ENCODE peak calls at places on chromosomes 3 and 15, in seven cellular contexts. U, Z, O, V, F, C and N are unnamed samples.

GRCh38 chr3:190671658-190672057 is 157.8 kb downstream of the IL1RAP start:
- DNase-seq in U (no peak), Z (no peak), O (no peak), V (no peak), F (no peak), C (no peak), N (no peak)

GRCh38 chr3:188164248-188164687 is 10.3 kb downstream of the LPP start:
- DNase-seq in U (no peak), Z (no peak), O (peak), V (no peak), F (peak), C (peak), N (no peak)

GRCh38 chr3:98733055-98733777 is 29.9 kb upstream of the ST3GAL6 start:
- DNase-seq in U (peak), Z (peak), O (peak), V (no peak), F (peak), C (peak), N (peak)

GRCh38 chr3:43071313-43071893 is 34.5 kb downstream of the POMGNT2 start:
- DNase-seq in U (no peak), Z (peak), O (no peak), V (no peak), F (no peak), C (no peak), N (no peak)

GRCh38 chr3:189237516-189237915 is 65.7 kb downstream of the TPRG1 start:
- DNase-seq in U (no peak), Z (no peak), O (no peak), V (no peak), F (no peak), C (no peak), N (no peak)

GRCh38 chr15:23069496-23070166 is 30.3 kb upstream of the TUBGCP5 start:
- DNase-seq in U (no peak), Z (peak), O (no peak), V (no peak), F (no peak), C (no peak), N (no peak)

GRCh38 chr3:138062626-138063025 is 52.7 kb downstream of the CLDN18 start:
- DNase-seq in U (no peak), Z (no peak), O (no peak), V (no peak), F (no peak), C (no peak), N (no peak)

GRCh38 chr3:34155666-34156065 is 357.2 kb downstream of the PDCD6IP start:
- DNase-seq in U (no peak), Z (no peak), O (no peak), V (no peak), F (no peak), C (no peak), N (no peak)

GRCh38 chr15:66027268-66027806 is 158.0 kb downstream of the RAB11A start:
- DNase-seq in U (no peak), Z (no peak), O (no peak), V (no peak), F (peak), C (no peak), N (no peak)

GRCh38 chr3:58660998-58661397 is 5.6 kb downstream of the FAM3D start:
- DNase-seq in U (no peak), Z (no peak), O (no peak), V (no peak), F (no peak), C (no peak), N (no peak)

GRCh38 chr3:152193673-152194267 is 75.0 kb upstream of the MBNL1 start:
- DNase-seq in U (no peak), Z (no peak), O (no peak), V (peak), F (no peak), C (no peak), N (no peak)

GRCh38 chr15:75024102-75024636 is 779 bp downstream of the PPCDC start:
- DNase-seq in U (no peak), Z (peak), O (no peak), V (no peak), F (no peak), C (peak), N (no peak)

GRCh38 chr3:56323986-56324420 is 144.3 kb downstream of the ERC2 start:
- DNase-seq in U (no peak), Z (peak), O (no peak), V (no peak), F (no peak), C (no peak), N (no peak)

GRCh38 chr15:55164284-55164683 is 32.5 kb downstream of the RSL24D1 start:
- DNase-seq in U (no peak), Z (no peak), O (no peak), V (no peak), F (no peak), C (peak), N (no peak)

GRCh38 chr3:184679056-184679502 is 32.8 kb downstream of the MAGEF1 start:
- DNase-seq in U (peak), Z (peak), O (no peak), V (no peak), F (no peak), C (no peak), N (no peak)

GRCh38 chr15:31228980-31229826 is 97.4 kb upstream of the KLF13 start:
- DNase-seq in U (no peak), Z (peak), O (peak), V (no peak), F (peak), C (peak), N (no peak)

GRCh38 chr3:127488740-127489139 is 101.8 kb downstream of the TPRA1 start:
- DNase-seq in U (no peak), Z (no peak), O (no peak), V (no peak), F (no peak), C (no peak), N (no peak)

GRCh38 chr15:60004019-60004845 is at the start of gene FOXB1:
- DNase-seq in U (no peak), Z (peak), O (no peak), V (no peak), F (no peak), C (peak), N (no peak)

GRCh38 chr3:14336414-14337285 is 65.8 kb upstream of the SLC6A6 start:
- DNase-seq in U (no peak), Z (no peak), O (peak), V (no peak), F (peak), C (peak), N (no peak)

GRCh38 chr15:27701956-27702355 is 397.2 kb downstream of the OCA2 start:
- DNase-seq in U (no peak), Z (no peak), O (no peak), V (no peak), F (no peak), C (no peak), N (no peak)

GRCh38 chr15:86333819-86334218 is 254.1 kb downstream of the AGBL1 start:
- DNase-seq in U (no peak), Z (no peak), O (no peak), V (no peak), F (no peak), C (no peak), N (no peak)

GRCh38 chr15:77504310-77504709 is 83.6 kb downstream of the HMG20A start:
- DNase-seq in U (no peak), Z (peak), O (no peak), V (no peak), F (peak), C (peak), N (no peak)

GRCh38 chr3:64145438-64145837 is 79.8 kb downstream of the PRICKLE2 start:
- DNase-seq in U (no peak), Z (no peak), O (no peak), V (no peak), F (no peak), C (no peak), N (no peak)

GRCh38 chr3:158360756-158361448 is 210.1 kb upstream of the MLF1 start:
- DNase-seq in U (no peak), Z (no peak), O (no peak), V (no peak), F (no peak), C (no peak), N (no peak)

GRCh38 chr15:67000896-67001295 is 64.5 kb upstream of the SMAD3 start:
- DNase-seq in U (no peak), Z (no peak), O (no peak), V (no peak), F (no peak), C (no peak), N (no peak)

DNA sequence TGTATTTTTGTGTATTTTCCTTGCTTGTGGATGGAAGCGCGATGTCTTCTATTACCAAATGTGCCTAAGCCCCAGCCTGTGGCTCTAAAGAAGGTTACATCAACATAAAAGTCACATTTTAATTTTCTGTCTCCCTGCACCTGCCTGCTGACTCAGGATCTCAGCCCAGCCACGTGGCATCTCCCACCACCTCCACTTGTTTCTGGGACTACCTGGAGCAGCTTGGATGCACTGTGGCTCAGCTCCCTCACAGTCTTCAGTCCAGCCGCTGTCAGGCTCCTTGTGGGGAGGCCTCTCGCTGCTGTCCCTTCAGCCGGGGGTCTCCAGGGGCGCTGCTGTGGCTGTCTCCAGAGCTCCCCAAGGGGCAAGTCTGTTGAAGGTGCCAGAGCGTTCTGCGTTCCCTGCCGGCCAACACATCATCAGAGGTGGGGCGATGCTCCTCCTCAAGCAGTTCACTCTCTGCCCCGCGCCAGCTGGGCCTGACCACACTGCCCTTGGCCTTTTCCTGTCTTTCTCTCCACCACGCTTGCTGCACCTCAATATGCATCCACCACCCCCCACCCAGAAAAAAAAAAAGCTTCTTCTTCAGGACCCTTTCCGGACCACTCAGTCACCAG is 47.7 kb upstream of the BDH1 start:
- DNase-seq in U (no peak), Z (no peak), O (no peak), V (no peak), F (no peak), C (no peak), N (no peak)
- H3K27ac ChIP-seq in U (no peak), Z (no peak), O (no peak), V (no peak), F (no peak), C (no peak), N (no peak)

GRCh38 chr15:68289621-68290352 is 12.2 kb downstream of the FEM1B start:
- DNase-seq in U (no peak), Z (no peak), O (no peak), V (no peak), F (no peak), C (no peak), N (no peak)

GRCh38 chr15:68290715-68291114 is 13.2 kb downstream of the FEM1B start:
- DNase-seq in U (no peak), Z (no peak), O (no peak), V (no peak), F (no peak), C (no peak), N (no peak)

GRCh38 chr15:68292157-68292781 is 14.7 kb downstream of the FEM1B start:
- DNase-seq in U (no peak), Z (no peak), O (no peak), V (no peak), F (no peak), C (no peak), N (no peak)

GRCh38 chr15:68286256-68286655 is 8.7 kb downstream of the FEM1B start:
- DNase-seq in U (no peak), Z (no peak), O (no peak), V (no peak), F (no peak), C (no peak), N (no peak)

DNA sequence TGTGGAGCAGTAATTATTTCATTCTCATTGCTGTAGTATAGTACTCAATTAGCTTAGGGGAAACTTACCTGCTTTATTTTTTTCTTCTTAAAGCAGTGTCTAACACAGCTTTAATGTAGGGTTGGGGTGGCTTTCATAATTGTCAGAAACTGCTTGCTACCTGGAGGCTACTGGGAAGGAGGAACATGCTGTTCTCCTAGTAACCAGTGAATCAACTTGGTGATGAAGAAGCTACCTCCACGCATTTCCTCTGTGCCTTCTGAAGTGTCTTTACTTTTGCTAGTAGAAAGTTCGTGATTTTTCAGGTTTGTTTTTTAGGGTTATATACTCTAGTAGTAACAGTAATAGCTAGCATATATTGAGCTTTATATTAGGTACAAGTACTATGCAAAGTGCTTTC is 11.5 kb downstream of the FEM1B start:
- DNase-seq in U (no peak), Z (no peak), O (no peak), V (no peak), F (no peak), C (no peak), N (no peak)
- H3K27ac ChIP-seq in U (peak), Z (no peak), O (peak), V (no peak), F (no peak), C (no peak), N (no peak)

GRCh38 chr3:139533781-139534443 is 5.6 kb downstream of the RBP1 start:
- DNase-seq in U (peak), Z (no peak), O (peak), V (no peak), F (no peak), C (peak), N (peak)
- H3K27ac ChIP-seq in U (peak), Z (no peak), O (peak), V (no peak), F (peak), C (peak), N (peak)

GRCh38 chr3:176848431-176849214 is 348.7 kb downstream of the TBL1XR1 start:
- DNase-seq in U (no peak), Z (no peak), O (no peak), V (no peak), F (no peak), C (no peak), N (no peak)
- H3K27ac ChIP-seq in U (no peak), Z (no peak), O (no peak), V (no peak), F (no peak), C (no peak), N (peak)

DNA sequence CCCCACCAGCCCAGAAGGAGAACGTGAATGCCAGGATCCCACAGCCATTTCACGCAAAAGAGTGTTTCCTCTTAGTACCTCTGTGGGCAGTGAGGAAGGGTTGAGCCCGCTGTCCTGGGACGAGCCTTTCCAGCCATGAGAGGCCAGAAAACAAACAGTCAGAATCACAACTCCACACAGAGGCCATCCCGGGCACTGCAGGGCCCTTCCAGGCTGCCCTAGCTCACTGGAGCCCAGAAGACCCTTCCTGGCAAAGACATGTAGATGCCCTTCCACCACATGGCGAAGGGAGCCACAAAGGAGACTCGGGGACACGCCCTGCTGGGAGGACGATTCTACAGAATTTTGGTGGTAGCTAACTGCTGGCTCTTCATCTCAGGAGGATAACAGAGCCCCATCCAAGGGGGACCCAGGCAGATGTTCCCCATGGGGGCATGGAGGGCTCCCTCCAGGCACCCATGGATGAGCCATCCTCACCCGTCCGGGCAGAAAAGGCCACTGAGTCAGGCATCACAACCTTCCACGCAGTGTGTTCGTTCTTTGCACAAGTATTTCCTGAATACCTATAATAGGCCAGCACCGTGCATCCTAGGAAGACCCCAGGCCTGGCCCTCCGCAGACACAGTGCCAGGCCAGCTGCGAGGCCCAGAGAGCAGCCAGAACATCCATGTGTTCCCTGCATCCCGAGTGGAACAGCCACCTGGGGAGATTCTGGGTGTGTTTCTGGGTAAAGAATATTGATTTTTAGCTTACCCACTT is 47.2 kb downstream of the SLC12A8 start:
- DNase-seq in U (peak), Z (peak), O (peak), V (no peak), F (no peak), C (peak), N (no peak)
- H3K27ac ChIP-seq in U (no peak), Z (no peak), O (no peak), V (no peak), F (peak), C (no peak), N (no peak)

GRCh38 chr3:32083901-32084300 is 22.5 kb upstream of the GPD1L start:
- DNase-seq in U (no peak), Z (no peak), O (no peak), V (no peak), F (no peak), C (no peak), N (no peak)

GRCh38 chr3:32078085-32078634 is 28.3 kb upstream of the GPD1L start:
- DNase-seq in U (no peak), Z (no peak), O (no peak), V (no peak), F (no peak), C (no peak), N (no peak)

GRCh38 chr3:32078864-32079263 is 27.6 kb upstream of the GPD1L start:
- DNase-seq in U (no peak), Z (no peak), O (no peak), V (no peak), F (no peak), C (no peak), N (no peak)

GRCh38 chr3:32084870-32085269 is 21.6 kb upstream of the GPD1L start:
- DNase-seq in U (no peak), Z (no peak), O (no peak), V (no peak), F (no peak), C (no peak), N (no peak)

DNA sequence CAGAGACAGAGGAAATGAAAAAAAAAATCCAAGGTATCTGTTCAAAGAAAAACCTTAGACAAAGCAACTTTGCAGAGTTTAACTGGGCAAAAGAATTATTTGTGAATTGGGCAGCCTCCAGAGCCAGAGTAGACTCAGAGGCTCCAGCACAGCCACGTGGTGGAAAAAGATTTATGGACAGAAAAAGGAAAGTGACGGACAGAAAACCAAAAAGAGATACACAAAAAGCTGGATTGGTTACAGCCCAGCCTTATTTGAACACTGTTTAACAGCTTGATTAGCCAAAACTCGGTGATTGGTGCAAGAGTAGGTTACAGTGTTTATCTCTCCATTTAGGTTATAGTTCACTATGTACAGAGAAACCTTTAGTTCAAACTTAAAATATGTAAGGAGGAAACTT is 23.7 kb upstream of the GPD1L start:
- DNase-seq in U (no peak), Z (no peak), O (no peak), V (no peak), F (no peak), C (peak), N (no peak)
- H3K27ac ChIP-seq in U (no peak), Z (no peak), O (no peak), V (no peak), F (peak), C (no peak), N (no peak)

GRCh38 chr3:193980905-193981304 is 155.0 kb upstream of the HES1 start:
- DNase-seq in U (no peak), Z (no peak), O (no peak), V (no peak), F (no peak), C (no peak), N (no peak)
- H3K27ac ChIP-seq in U (no peak), Z (no peak), O (no peak), V (no peak), F (no peak), C (no peak), N (no peak)

DNA sequence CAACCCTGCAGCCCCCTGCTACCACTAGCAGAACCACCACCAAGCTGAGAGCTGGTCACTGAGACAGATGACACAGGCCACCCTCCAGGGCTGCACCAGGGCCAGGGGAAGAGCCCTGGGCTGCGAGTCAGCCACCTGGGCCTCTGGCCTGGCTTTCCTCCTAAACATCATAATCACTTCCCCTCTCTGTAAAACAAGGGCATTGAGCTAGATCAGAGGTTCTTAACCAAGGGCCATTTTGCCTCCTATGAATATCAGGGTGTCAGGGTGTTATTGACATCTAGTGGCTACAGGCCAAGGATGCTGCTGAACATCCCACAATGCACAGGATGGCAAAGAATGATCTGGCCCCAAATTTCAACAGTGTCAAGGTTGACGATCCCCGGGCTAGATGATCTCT is 25.2 kb downstream of the TLE3 start:
- DNase-seq in U (no peak), Z (no peak), O (no peak), V (no peak), F (no peak), C (no peak), N (no peak)
- H3K27ac ChIP-seq in U (no peak), Z (peak), O (no peak), V (no peak), F (no peak), C (no peak), N (no peak)